ENCODE peak calls at places on chromosomes 16 and 17, in nine cellular contexts. One of them, this sample, is unnamed. For H3K4me1, the result is how much of the 10 kb centered on the place peaks cover.

GRCh38 chr17:40910441-40910841 is 25.4 kb upstream of the KRT20 start:
- DNase-seq in mucosa of descending colon: no peak
- DNase-seq in neural progenitor cell: no peak
- DNase-seq in CD8-positive, alpha-beta T cell: no peak
- DNase-seq in left lung: no peak
- DNase-seq in pancreas: no peak
- DNase-seq in esophagus squamous epithelium: no peak
- DNase-seq in hepatocyte: peak
- DNase-seq in PC-3: peak
- DNase-seq in this sample: no peak

GRCh38 chr17:81200695-81201580 is 21.8 kb downstream of the CEP131 start:
- DNase-seq in mucosa of descending colon: no peak
- DNase-seq in neural progenitor cell: peak
- DNase-seq in CD8-positive, alpha-beta T cell: no peak
- DNase-seq in left lung: no peak
- DNase-seq in pancreas: peak
- DNase-seq in esophagus squamous epithelium: no peak
- DNase-seq in hepatocyte: peak
- DNase-seq in PC-3: peak
- DNase-seq in this sample: peak

GRCh38 chr17:78999947-79000395 is 9.6 kb downstream of the CANT1 start:
- DNase-seq in mucosa of descending colon: no peak
- DNase-seq in neural progenitor cell: no peak
- DNase-seq in CD8-positive, alpha-beta T cell: no peak
- DNase-seq in left lung: no peak
- DNase-seq in pancreas: no peak
- DNase-seq in esophagus squamous epithelium: no peak
- DNase-seq in hepatocyte: no peak
- DNase-seq in PC-3: no peak
- DNase-seq in this sample: no peak

GRCh38 chr17:80887639-80888175 is 103.9 kb upstream of the CHMP6 start:
- DNase-seq in mucosa of descending colon: peak
- DNase-seq in neural progenitor cell: no peak
- DNase-seq in CD8-positive, alpha-beta T cell: no peak
- DNase-seq in left lung: peak
- DNase-seq in pancreas: no peak
- DNase-seq in esophagus squamous epithelium: no peak
- DNase-seq in hepatocyte: no peak
- DNase-seq in PC-3: no peak
- DNase-seq in this sample: peak

GRCh38 chr16:67644038-67644437 is 906 bp upstream of the CARMIL2 start:
- DNase-seq in mucosa of descending colon: no peak
- DNase-seq in neural progenitor cell: no peak
- DNase-seq in CD8-positive, alpha-beta T cell: no peak
- DNase-seq in left lung: no peak
- DNase-seq in pancreas: no peak
- DNase-seq in esophagus squamous epithelium: no peak
- DNase-seq in hepatocyte: no peak
- DNase-seq in PC-3: no peak
- DNase-seq in this sample: no peak

GRCh38 chr17:269616-270514 is 82.7 kb downstream of the RPH3AL start:
- DNase-seq in mucosa of descending colon: peak
- DNase-seq in neural progenitor cell: no peak
- DNase-seq in CD8-positive, alpha-beta T cell: no peak
- DNase-seq in left lung: no peak
- DNase-seq in pancreas: no peak
- DNase-seq in esophagus squamous epithelium: no peak
- DNase-seq in hepatocyte: no peak
- DNase-seq in PC-3: no peak
- DNase-seq in this sample: peak

GRCh38 chr16:31190818-31191444 is 11.0 kb downstream of the FUS start:
- DNase-seq in mucosa of descending colon: no peak
- DNase-seq in neural progenitor cell: no peak
- DNase-seq in CD8-positive, alpha-beta T cell: no peak
- DNase-seq in left lung: no peak
- DNase-seq in pancreas: no peak
- DNase-seq in esophagus squamous epithelium: no peak
- DNase-seq in hepatocyte: no peak
- DNase-seq in PC-3: no peak
- DNase-seq in this sample: no peak

GRCh38 chr17:29178750-29179231 is 1.4 kb downstream of the MYO18A start:
- DNase-seq in mucosa of descending colon: peak
- DNase-seq in neural progenitor cell: no peak
- DNase-seq in CD8-positive, alpha-beta T cell: no peak
- DNase-seq in left lung: peak
- DNase-seq in pancreas: no peak
- DNase-seq in esophagus squamous epithelium: no peak
- DNase-seq in hepatocyte: peak
- DNase-seq in PC-3: peak
- DNase-seq in this sample: no peak

GRCh38 chr16:48215738-48216137 is 28.4 kb upstream of the LONP2 start:
- DNase-seq in mucosa of descending colon: no peak
- DNase-seq in neural progenitor cell: no peak
- DNase-seq in CD8-positive, alpha-beta T cell: no peak
- DNase-seq in left lung: no peak
- DNase-seq in pancreas: no peak
- DNase-seq in esophagus squamous epithelium: no peak
- DNase-seq in hepatocyte: no peak
- DNase-seq in PC-3: no peak
- DNase-seq in this sample: no peak

GRCh38 chr16:57711993-57712392 is 17.4 kb downstream of the DRC7 start:
- DNase-seq in mucosa of descending colon: no peak
- DNase-seq in neural progenitor cell: no peak
- DNase-seq in CD8-positive, alpha-beta T cell: no peak
- DNase-seq in left lung: no peak
- DNase-seq in pancreas: no peak
- DNase-seq in esophagus squamous epithelium: no peak
- DNase-seq in hepatocyte: no peak
- DNase-seq in PC-3: no peak
- DNase-seq in this sample: no peak

GRCh38 chr16:85969591-85969990 is 70.6 kb downstream of the IRF8 start:
- DNase-seq in mucosa of descending colon: no peak
- DNase-seq in neural progenitor cell: peak
- DNase-seq in CD8-positive, alpha-beta T cell: no peak
- DNase-seq in left lung: no peak
- DNase-seq in pancreas: no peak
- DNase-seq in esophagus squamous epithelium: no peak
- DNase-seq in hepatocyte: no peak
- DNase-seq in PC-3: no peak
- DNase-seq in this sample: no peak

GRCh38 chr16:50821586-50821985 is 79.7 kb downstream of the CYLD start:
- DNase-seq in mucosa of descending colon: no peak
- DNase-seq in neural progenitor cell: no peak
- DNase-seq in CD8-positive, alpha-beta T cell: peak
- DNase-seq in left lung: no peak
- DNase-seq in pancreas: no peak
- DNase-seq in esophagus squamous epithelium: no peak
- DNase-seq in hepatocyte: no peak
- DNase-seq in PC-3: peak
- DNase-seq in this sample: no peak

GRCh38 chr16:89917773-89918452 is 749 bp upstream of the MC1R start:
- DNase-seq in mucosa of descending colon: peak
- DNase-seq in neural progenitor cell: peak
- DNase-seq in CD8-positive, alpha-beta T cell: peak
- DNase-seq in left lung: peak
- DNase-seq in pancreas: no peak
- DNase-seq in esophagus squamous epithelium: no peak
- DNase-seq in hepatocyte: peak
- DNase-seq in PC-3: peak
- DNase-seq in this sample: peak

GRCh38 chr17:52297230-52298010 is 138.9 kb upstream of the CA10 start:
- DNase-seq in mucosa of descending colon: no peak
- DNase-seq in neural progenitor cell: peak
- DNase-seq in CD8-positive, alpha-beta T cell: no peak
- DNase-seq in left lung: no peak
- DNase-seq in pancreas: no peak
- DNase-seq in esophagus squamous epithelium: no peak
- DNase-seq in hepatocyte: peak
- DNase-seq in PC-3: peak
- DNase-seq in this sample: no peak

GRCh38 chr17:27379863-27380533 is 76.2 kb upstream of the KSR1 start:
- DNase-seq in mucosa of descending colon: peak
- DNase-seq in neural progenitor cell: peak
- DNase-seq in CD8-positive, alpha-beta T cell: no peak
- DNase-seq in left lung: peak
- DNase-seq in pancreas: peak
- DNase-seq in esophagus squamous epithelium: no peak
- DNase-seq in hepatocyte: peak
- DNase-seq in PC-3: peak
- DNase-seq in this sample: peak

GRCh38 chr16:27317738-27318398 is 4.1 kb downstream of the IL4R start:
- DNase-seq in mucosa of descending colon: no peak
- DNase-seq in neural progenitor cell: no peak
- DNase-seq in CD8-positive, alpha-beta T cell: no peak
- DNase-seq in left lung: no peak
- DNase-seq in pancreas: no peak
- DNase-seq in esophagus squamous epithelium: no peak
- DNase-seq in hepatocyte: no peak
- DNase-seq in PC-3: no peak
- DNase-seq in this sample: no peak

GRCh38 chr17:38344127-38344745 is 480 bp upstream of the GPR179 start:
- DNase-seq in mucosa of descending colon: no peak
- DNase-seq in neural progenitor cell: no peak
- DNase-seq in CD8-positive, alpha-beta T cell: no peak
- DNase-seq in left lung: no peak
- DNase-seq in pancreas: no peak
- DNase-seq in esophagus squamous epithelium: no peak
- DNase-seq in hepatocyte: no peak
- DNase-seq in PC-3: no peak
- DNase-seq in this sample: no peak

GRCh38 chr16:49631521-49632041 is 224.3 kb downstream of the ZNF423 start:
- DNase-seq in mucosa of descending colon: no peak
- DNase-seq in neural progenitor cell: no peak
- DNase-seq in CD8-positive, alpha-beta T cell: peak
- DNase-seq in left lung: no peak
- DNase-seq in pancreas: no peak
- DNase-seq in esophagus squamous epithelium: no peak
- DNase-seq in hepatocyte: peak
- DNase-seq in PC-3: no peak
- DNase-seq in this sample: no peak

GRCh38 chr17:3890082-3890892 is 2.6 kb downstream of the CAMKK1 start:
- DNase-seq in mucosa of descending colon: peak
- DNase-seq in neural progenitor cell: no peak
- DNase-seq in CD8-positive, alpha-beta T cell: no peak
- DNase-seq in left lung: peak
- DNase-seq in pancreas: no peak
- DNase-seq in esophagus squamous epithelium: no peak
- DNase-seq in hepatocyte: peak
- DNase-seq in PC-3: peak
- DNase-seq in this sample: peak

GRCh38 chr17:2082003-2082862 is 27.3 kb downstream of the HIC1 start:
- DNase-seq in mucosa of descending colon: no peak
- DNase-seq in neural progenitor cell: no peak
- DNase-seq in CD8-positive, alpha-beta T cell: no peak
- DNase-seq in left lung: no peak
- DNase-seq in pancreas: no peak
- DNase-seq in esophagus squamous epithelium: no peak
- DNase-seq in hepatocyte: no peak
- DNase-seq in PC-3: no peak
- DNase-seq in this sample: peak
- H3K4me1 ChIP-seq in mucosa of descending colon: under half
- H3K4me1 ChIP-seq in neural progenitor cell: under half
- H3K4me1 ChIP-seq in CD8-positive, alpha-beta T cell: under half
- H3K4me1 ChIP-seq in left lung: under half
- H3K4me1 ChIP-seq in pancreas: under half
- H3K4me1 ChIP-seq in esophagus squamous epithelium: half or more
- H3K4me1 ChIP-seq in hepatocyte: half or more
- H3K4me1 ChIP-seq in PC-3: under half
- H3K4me1 ChIP-seq in this sample: half or more

GRCh38 chr17:77786740-77787505 is 171.6 kb upstream of the TNRC6C start:
- DNase-seq in mucosa of descending colon: no peak
- DNase-seq in neural progenitor cell: peak
- DNase-seq in CD8-positive, alpha-beta T cell: no peak
- DNase-seq in left lung: no peak
- DNase-seq in pancreas: no peak
- DNase-seq in esophagus squamous epithelium: no peak
- DNase-seq in hepatocyte: no peak
- DNase-seq in PC-3: no peak
- DNase-seq in this sample: no peak
- H3K4me3 ChIP-seq in mucosa of descending colon: no peak
- H3K4me3 ChIP-seq in neural progenitor cell: no peak
- H3K4me3 ChIP-seq in CD8-positive, alpha-beta T cell: no peak
- H3K4me3 ChIP-seq in left lung: no peak
- H3K4me3 ChIP-seq in pancreas: no peak
- H3K4me3 ChIP-seq in esophagus squamous epithelium: no peak
- H3K4me3 ChIP-seq in hepatocyte: no peak
- H3K4me3 ChIP-seq in PC-3: no peak
- H3K4me3 ChIP-seq in this sample: no peak

DNA sequence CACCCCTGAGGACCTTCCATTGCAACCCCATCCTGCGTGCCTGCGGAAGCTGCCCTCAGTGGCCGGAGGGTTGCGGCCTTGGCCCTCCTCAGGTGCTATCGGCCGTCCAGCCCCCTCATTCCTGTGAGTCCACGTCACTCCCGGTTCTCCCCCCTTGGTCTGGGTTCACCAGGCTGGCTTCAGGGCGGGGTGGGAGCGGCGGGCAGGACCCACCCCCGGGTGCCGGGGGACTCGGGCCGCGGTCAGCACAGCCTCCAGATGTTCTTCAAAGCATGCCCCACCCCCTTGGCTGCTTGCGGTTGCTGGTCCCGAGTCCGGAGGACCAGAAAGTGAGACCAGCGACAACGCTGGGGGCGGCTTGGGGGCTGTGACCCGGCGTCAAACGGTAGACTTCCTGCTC is 4.4 kb downstream of the ZNF469 start:
- DNase-seq in mucosa of descending colon: peak
- DNase-seq in neural progenitor cell: no peak
- DNase-seq in CD8-positive, alpha-beta T cell: no peak
- DNase-seq in left lung: no peak
- DNase-seq in pancreas: peak
- DNase-seq in esophagus squamous epithelium: no peak
- DNase-seq in hepatocyte: no peak
- DNase-seq in PC-3: no peak
- DNase-seq in this sample: peak
- H3K4me1 ChIP-seq in mucosa of descending colon: under half
- H3K4me1 ChIP-seq in neural progenitor cell: under half
- H3K4me1 ChIP-seq in CD8-positive, alpha-beta T cell: under half
- H3K4me1 ChIP-seq in left lung: under half
- H3K4me1 ChIP-seq in pancreas: under half
- H3K4me1 ChIP-seq in esophagus squamous epithelium: under half
- H3K4me1 ChIP-seq in hepatocyte: under half
- H3K4me1 ChIP-seq in PC-3: under half
- H3K4me1 ChIP-seq in this sample: under half

DNA sequence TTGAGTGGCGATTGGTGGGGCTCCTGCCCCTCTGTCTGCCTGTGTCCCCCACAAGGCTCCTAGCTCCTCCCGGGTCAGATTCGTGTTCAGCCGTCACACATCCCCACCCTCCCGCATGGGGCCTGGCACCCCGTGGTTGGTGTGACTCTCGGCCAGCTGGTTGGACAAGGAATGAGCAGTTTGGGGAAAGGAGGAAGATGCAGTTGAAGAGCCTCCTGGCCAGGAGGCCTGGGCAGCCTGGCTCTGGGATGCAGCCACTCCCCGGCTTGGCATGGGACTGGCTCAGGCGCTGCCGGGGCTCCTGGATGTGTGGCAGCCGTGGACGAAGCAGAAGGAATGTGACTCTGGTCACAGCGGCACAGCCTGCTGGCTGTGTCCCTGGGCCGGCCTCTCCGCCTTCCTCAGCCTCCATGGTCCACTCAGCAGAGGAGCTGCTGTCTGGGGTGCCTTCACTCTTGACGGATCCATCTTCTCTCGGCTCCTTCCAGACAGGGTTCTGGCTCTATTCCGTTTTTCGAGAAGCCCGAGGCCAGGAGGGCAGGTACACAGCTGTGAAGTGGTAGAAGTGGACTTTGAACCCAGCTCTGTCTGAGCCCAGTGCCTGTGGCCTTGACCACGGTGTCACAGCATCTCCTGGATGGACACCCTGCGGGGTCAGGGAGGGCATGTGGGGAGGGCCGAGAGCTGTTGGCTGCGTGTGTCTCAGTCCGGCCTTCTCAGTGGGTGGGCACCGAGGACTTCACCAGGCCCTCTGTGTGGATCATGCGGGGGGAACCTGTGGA is 2.1 kb downstream of the TRAF7 start:
- DNase-seq in mucosa of descending colon: no peak
- DNase-seq in neural progenitor cell: no peak
- DNase-seq in CD8-positive, alpha-beta T cell: no peak
- DNase-seq in left lung: no peak
- DNase-seq in pancreas: no peak
- DNase-seq in esophagus squamous epithelium: no peak
- DNase-seq in hepatocyte: no peak
- DNase-seq in PC-3: no peak
- DNase-seq in this sample: no peak
- H3K4me3 ChIP-seq in mucosa of descending colon: no peak
- H3K4me3 ChIP-seq in neural progenitor cell: no peak
- H3K4me3 ChIP-seq in CD8-positive, alpha-beta T cell: no peak
- H3K4me3 ChIP-seq in left lung: no peak
- H3K4me3 ChIP-seq in pancreas: peak
- H3K4me3 ChIP-seq in esophagus squamous epithelium: no peak
- H3K4me3 ChIP-seq in hepatocyte: no peak
- H3K4me3 ChIP-seq in PC-3: peak
- H3K4me3 ChIP-seq in this sample: no peak

This sample was measured in lower lobe of right lung.